ENCODE peak calls at places on chromosomes 2 and 18, in nine cellular contexts. D is left ventricle myocardium inferior, I is dorsolateral prefrontal cortex, N is nephron progenitor cell, Z is right lobe of liver, W is IMR-90, F is transverse colon, U is progenitor cell of endocrine pancreas, P is heart right ventricle. H is an unnamed sample.

GRCh38 chr18:35729971-35730668 is 148.6 kb downstream of the GALNT1 start:
- DNase-seq in D (no peak), I (no peak), N (no peak), Z (no peak), W (no peak), F (no peak), U (no peak), P (no peak), H (no peak)

GRCh38 chr18:56327171-56327885 is 311.1 kb downstream of the TXNL1 start:
- DNase-seq in D (no peak), I (no peak), N (no peak), Z (no peak), W (peak), F (no peak), U (no peak), P (no peak), H (no peak)

GRCh38 chr2:188725981-188726380 is 248.2 kb upstream of the COL3A1 start:
- DNase-seq in D (no peak), I (no peak), N (no peak), Z (no peak), W (peak), F (no peak), U (no peak), P (no peak), H (no peak)

GRCh38 chr2:74067221-74067747 is 80.4 kb downstream of the BOLA3 start:
- DNase-seq in D (no peak), I (no peak), N (no peak), Z (no peak), W (no peak), F (no peak), U (no peak), P (no peak), H (no peak)

GRCh38 chr2:54439582-54439981 is 16.5 kb upstream of the SPTBN1 start:
- DNase-seq in D (no peak), I (no peak), N (no peak), Z (no peak), W (no peak), F (no peak), U (no peak), P (no peak), H (no peak)

GRCh38 chr2:43636616-43637015 is 444 bp upstream of the PLEKHH2 start:
- DNase-seq in D (no peak), I (no peak), N (no peak), Z (no peak), W (no peak), F (no peak), U (no peak), P (no peak), H (no peak)

GRCh38 chr18:46422552-46423055 is 234.4 kb downstream of the LOXHD1 start:
- DNase-seq in D (no peak), I (no peak), N (no peak), Z (no peak), W (no peak), F (no peak), U (no peak), P (no peak), H (no peak)

GRCh38 chr2:95316466-95317122 is 19.4 kb downstream of the KCNIP3 start:
- DNase-seq in D (no peak), I (no peak), N (no peak), Z (no peak), W (peak), F (no peak), U (no peak), P (no peak), H (no peak)

GRCh38 chr2:54952978-54953456 is 97.2 kb downstream of the RTN4 start:
- DNase-seq in D (no peak), I (no peak), N (no peak), Z (no peak), W (no peak), F (no peak), U (no peak), P (no peak), H (no peak)

GRCh38 chr2:209323738-209324137 is 100.1 kb upstream of the MAP2 start:
- DNase-seq in D (no peak), I (no peak), N (no peak), Z (no peak), W (no peak), F (no peak), U (no peak), P (no peak), H (no peak)

GRCh38 chr2:133497261-133497893 is 70.9 kb downstream of the NCKAP5 start:
- DNase-seq in D (no peak), I (no peak), N (no peak), Z (no peak), W (peak), F (no peak), U (no peak), P (no peak), H (no peak)

GRCh38 chr18:46418657-46419260 is 238.3 kb downstream of the LOXHD1 start:
- DNase-seq in D (peak), I (no peak), N (no peak), Z (peak), W (no peak), F (no peak), U (no peak), P (peak), H (no peak)

GRCh38 chr2:95012881-95013550 is 12.5 kb upstream of the MAL start:
- DNase-seq in D (no peak), I (no peak), N (no peak), Z (no peak), W (no peak), F (no peak), U (no peak), P (no peak), H (no peak)

GRCh38 chr18:35620765-35621164 is 39.2 kb downstream of the GALNT1 start:
- DNase-seq in D (no peak), I (no peak), N (no peak), Z (no peak), W (no peak), F (peak), U (no peak), P (peak), H (no peak)

GRCh38 chr2:75558132-75558530 is 2.6 kb downstream of the EVA1A start:
- DNase-seq in D (no peak), I (no peak), N (no peak), Z (no peak), W (no peak), F (no peak), U (no peak), P (no peak), H (no peak)

GRCh38 chr2:203605302-203605701 is 70.2 kb upstream of the RAPH1 start:
- DNase-seq in D (no peak), I (no peak), N (no peak), Z (no peak), W (peak), F (no peak), U (no peak), P (no peak), H (no peak)

GRCh38 chr2:52342458-52342857 is 1310.5 kb upstream of the NRXN1 start:
- DNase-seq in D (no peak), I (no peak), N (no peak), Z (no peak), W (peak), F (no peak), U (no peak), P (no peak), H (no peak)

GRCh38 chr2:200761168-200761715 is 50.5 kb upstream of the BZW1 start:
- DNase-seq in D (no peak), I (no peak), N (no peak), Z (no peak), W (peak), F (no peak), U (no peak), P (no peak), H (no peak)

GRCh38 chr2:12547771-12548170 is 169.0 kb upstream of the TRIB2 start:
- DNase-seq in D (no peak), I (no peak), N (no peak), Z (no peak), W (no peak), F (no peak), U (no peak), P (no peak), H (no peak)

GRCh38 chr2:215556979-215557378 is 121.1 kb upstream of the FN1 start:
- DNase-seq in D (no peak), I (no peak), N (no peak), Z (no peak), W (peak), F (no peak), U (no peak), P (no peak), H (no peak)

GRCh38 chr18:33460681-33461080 is 20.2 kb upstream of the CCDC178 start:
- DNase-seq in D (no peak), I (no peak), N (no peak), Z (no peak), W (no peak), F (no peak), U (no peak), P (no peak), H (no peak)

GRCh38 chr2:188746727-188747126 is 227.4 kb upstream of the COL3A1 start:
- DNase-seq in D (no peak), I (no peak), N (no peak), Z (no peak), W (peak), F (no peak), U (no peak), P (no peak), H (no peak)

GRCh38 chr2:182302174-182302573 is 124.7 kb downstream of the PDE1A start:
- DNase-seq in D (no peak), I (no peak), N (no peak), Z (no peak), W (peak), F (no peak), U (no peak), P (no peak), H (no peak)

GRCh38 chr2:238974510-238975166 is 126.8 kb downstream of the TWIST2 start:
- DNase-seq in D (no peak), I (peak), N (no peak), Z (no peak), W (peak), F (no peak), U (no peak), P (no peak), H (no peak)

GRCh38 chr2:102368461-102369109 is 13.0 kb downstream of the IL18R1 start:
- DNase-seq in D (no peak), I (no peak), N (no peak), Z (no peak), W (no peak), F (no peak), U (no peak), P (no peak), H (no peak)

GRCh38 chr2:86468162-86469033 is 27.2 kb downstream of the KDM3A start:
- DNase-seq in D (no peak), I (no peak), N (no peak), Z (no peak), W (no peak), F (no peak), U (no peak), P (no peak), H (no peak)

GRCh38 chr2:124921221-124921620 is 896.1 kb downstream of the CNTNAP5 start:
- DNase-seq in D (no peak), I (no peak), N (no peak), Z (no peak), W (no peak), F (no peak), U (no peak), P (no peak), H (no peak)

GRCh38 chr2:241877197-241877685 is 7.7 kb downstream of the RTP5 start:
- DNase-seq in D (no peak), I (no peak), N (no peak), Z (no peak), W (no peak), F (no peak), U (no peak), P (no peak), H (no peak)

GRCh38 chr2:218093879-218094278 is 24.8 kb downstream of the RUFY4 start:
- DNase-seq in D (no peak), I (no peak), N (no peak), Z (no peak), W (no peak), F (no peak), U (no peak), P (no peak), H (no peak)

GRCh38 chr2:185012643-185013042 is 414.3 kb downstream of the ZNF804A start:
- DNase-seq in D (no peak), I (no peak), N (no peak), Z (no peak), W (peak), F (no peak), U (no peak), P (no peak), H (no peak)

GRCh38 chr2:105070010-105070865 is 32.4 kb downstream of the MRPS9 start:
- DNase-seq in D (no peak), I (no peak), N (no peak), Z (no peak), W (no peak), F (no peak), U (no peak), P (no peak), H (no peak)

GRCh38 chr2:167183916-167184315 is 295.6 kb downstream of the XIRP2 start:
- DNase-seq in D (no peak), I (no peak), N (no peak), Z (no peak), W (no peak), F (no peak), U (no peak), P (no peak), H (no peak)

GRCh38 chr18:48800877-48801727 is 149.7 kb downstream of the SMAD7 start:
- DNase-seq in D (peak), I (peak), N (no peak), Z (no peak), W (peak), F (peak), U (no peak), P (no peak), H (peak)

GRCh38 chr2:51018145-51018544 is 13.8 kb downstream of the NRXN1 start:
- DNase-seq in D (no peak), I (no peak), N (no peak), Z (no peak), W (no peak), F (no peak), U (no peak), P (no peak), H (no peak)

GRCh38 chr2:19073522-19073921 is 284.9 kb downstream of the OSR1 start:
- DNase-seq in D (peak), I (no peak), N (peak), Z (no peak), W (peak), F (no peak), U (no peak), P (no peak), H (no peak)

GRCh38 chr2:144078802-144079386 is 441.0 kb downstream of the ZEB2 start:
- DNase-seq in D (no peak), I (no peak), N (no peak), Z (no peak), W (no peak), F (no peak), U (no peak), P (no peak), H (no peak)

GRCh38 chr2:161243312-161243711 is 64.9 kb upstream of the PSMD14 start:
- DNase-seq in D (no peak), I (no peak), N (no peak), Z (no peak), W (no peak), F (no peak), U (no peak), P (no peak), H (no peak)

GRCh38 chr2:43073373-43073772 is 153.0 kb downstream of the ZFP36L2 start:
- DNase-seq in D (peak), I (no peak), N (no peak), Z (no peak), W (peak), F (peak), U (no peak), P (peak), H (no peak)

GRCh38 chr2:149410701-149411484 is 80.5 kb downstream of the LYPD6 start:
- DNase-seq in D (no peak), I (no peak), N (no peak), Z (no peak), W (peak), F (no peak), U (no peak), P (no peak), H (no peak)

GRCh38 chr2:208147008-208147407 is 1.1 kb upstream of the CRYGB start:
- DNase-seq in D (no peak), I (no peak), N (no peak), Z (no peak), W (no peak), F (no peak), U (no peak), P (no peak), H (no peak)

GRCh38 chr18:8084160-8084559 is 517.0 kb downstream of the PTPRM start:
- DNase-seq in D (no peak), I (no peak), N (peak), Z (peak), W (peak), F (no peak), U (no peak), P (peak), H (no peak)
- TF ChIP-seq CTCF in D (peak), I (peak), N (peak), Z (peak), W (peak), F (peak), U (peak), P (peak), H (peak)

DNA sequence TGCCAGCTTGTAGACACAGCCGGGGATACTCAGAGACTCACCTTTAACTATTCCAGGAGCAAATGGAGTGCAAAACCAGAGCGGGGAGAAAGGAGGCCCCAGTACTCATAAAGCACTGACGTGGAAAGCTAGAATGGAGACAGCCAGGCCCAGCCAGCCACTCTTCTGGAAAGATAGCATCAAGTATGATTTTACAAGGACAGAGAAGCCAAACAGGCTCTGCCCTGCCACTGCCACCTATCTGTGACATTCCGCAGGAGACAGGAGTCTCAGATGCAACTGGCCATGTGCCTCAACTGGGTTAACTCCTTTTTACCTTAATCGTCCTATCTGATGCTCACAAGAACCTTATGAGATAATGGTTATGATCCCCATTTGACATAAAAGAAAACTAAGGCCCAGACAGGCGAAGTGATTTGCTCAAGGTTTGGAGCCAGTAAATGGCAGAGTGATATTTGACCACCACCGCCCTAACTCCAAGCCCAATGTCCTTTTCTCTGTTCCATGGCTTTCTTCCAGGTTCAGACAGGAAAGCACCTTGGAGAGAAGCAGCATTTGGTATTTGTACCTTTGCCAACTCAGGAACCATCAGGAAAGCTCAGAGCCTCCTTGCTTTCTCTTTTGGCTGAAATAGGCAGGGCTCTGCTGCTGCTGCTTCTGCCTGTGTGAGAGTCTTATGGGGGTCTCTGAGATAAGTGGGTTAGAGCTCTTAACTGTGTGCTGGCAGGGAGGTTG is 15.6 kb downstream of the KIF3C start:
- DNase-seq in D (no peak), I (no peak), N (no peak), Z (no peak), W (no peak), F (no peak), U (no peak), P (no peak), H (no peak)
- TF ChIP-seq CTCF in D (peak), I (no peak), N (no peak), Z (no peak), W (no peak), F (no peak), U (no peak), P (no peak), H (no peak)

DNA sequence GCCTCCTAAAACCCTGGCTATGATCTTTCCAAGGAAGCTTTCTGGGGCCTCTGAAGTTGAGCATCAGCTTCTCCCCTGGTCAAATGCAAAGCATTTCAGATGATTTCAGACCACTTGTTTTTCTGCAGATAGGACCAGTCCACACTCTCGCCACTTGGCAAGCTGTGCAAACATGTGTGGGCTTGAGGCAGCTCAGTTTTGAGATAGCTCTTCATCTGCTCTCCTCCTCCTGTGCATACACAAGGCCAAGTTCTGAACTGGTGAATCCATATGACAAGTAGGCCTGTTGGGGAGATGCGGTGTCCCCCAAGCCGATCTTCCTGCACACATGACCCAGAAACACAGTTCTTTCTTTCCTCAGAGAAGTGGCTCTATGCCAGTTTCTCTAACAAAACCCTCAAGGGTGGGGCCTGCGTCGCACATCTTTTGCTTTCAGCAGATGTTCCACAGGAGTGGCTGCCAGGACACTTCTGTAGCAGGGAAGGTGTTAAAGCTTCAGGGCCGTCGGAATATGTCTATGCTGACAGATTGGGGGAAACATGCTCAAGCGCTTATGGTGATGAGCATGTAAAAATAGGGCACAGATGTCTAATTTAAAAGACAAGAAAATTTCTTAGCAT is 1055.8 kb upstream of the KLHL29 start:
- DNase-seq in D (peak), I (no peak), N (no peak), Z (no peak), W (no peak), F (no peak), U (no peak), P (peak), H (no peak)
- TF ChIP-seq CTCF in D (no peak), I (no peak), N (no peak), Z (no peak), W (no peak), F (no peak), U (no peak), P (no peak), H (no peak)

DNA sequence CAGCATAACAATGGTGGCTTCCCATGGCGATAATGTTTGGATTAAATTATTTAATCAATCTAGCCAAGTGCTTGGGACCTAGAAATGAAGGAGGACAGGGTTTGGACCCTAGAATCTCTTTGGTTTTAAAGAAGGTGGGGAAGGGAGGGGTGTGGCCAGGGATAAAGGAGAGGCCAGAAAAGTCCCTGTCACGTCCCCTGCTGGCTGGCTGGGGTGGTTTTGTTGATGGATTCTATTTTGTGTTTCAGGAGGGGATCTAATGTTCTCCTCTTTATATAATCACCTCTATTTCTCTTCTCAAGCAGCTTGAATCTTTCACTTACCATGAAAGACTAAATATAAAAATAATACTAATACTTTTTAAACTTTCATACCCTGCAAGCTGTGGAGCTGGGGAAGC is 52.6 kb upstream of the GALR1 start:
- DNase-seq in D (no peak), I (no peak), N (no peak), Z (no peak), W (no peak), F (no peak), U (no peak), P (no peak), H (no peak)
- TF ChIP-seq CTCF in D (no peak), I (no peak), N (no peak), Z (no peak), W (peak), F (no peak), U (peak), P (no peak), H (no peak)

GRCh38 chr18:61545281-61546245 is 212.3 kb downstream of the CDH20 start:
- DNase-seq in D (no peak), I (no peak), N (no peak), Z (no peak), W (no peak), F (no peak), U (no peak), P (no peak), H (no peak)

GRCh38 chr18:61544178-61544577 is 210.9 kb downstream of the CDH20 start:
- DNase-seq in D (no peak), I (no peak), N (no peak), Z (no peak), W (no peak), F (no peak), U (no peak), P (no peak), H (no peak)

GRCh38 chr18:61542596-61542995 is 209.4 kb downstream of the CDH20 start:
- DNase-seq in D (no peak), I (no peak), N (no peak), Z (no peak), W (no peak), F (no peak), U (no peak), P (no peak), H (no peak)

GRCh38 chr18:61541673-61542072 is 208.4 kb downstream of the CDH20 start:
- DNase-seq in D (no peak), I (no peak), N (no peak), Z (no peak), W (peak), F (no peak), U (no peak), P (no peak), H (no peak)

DNA sequence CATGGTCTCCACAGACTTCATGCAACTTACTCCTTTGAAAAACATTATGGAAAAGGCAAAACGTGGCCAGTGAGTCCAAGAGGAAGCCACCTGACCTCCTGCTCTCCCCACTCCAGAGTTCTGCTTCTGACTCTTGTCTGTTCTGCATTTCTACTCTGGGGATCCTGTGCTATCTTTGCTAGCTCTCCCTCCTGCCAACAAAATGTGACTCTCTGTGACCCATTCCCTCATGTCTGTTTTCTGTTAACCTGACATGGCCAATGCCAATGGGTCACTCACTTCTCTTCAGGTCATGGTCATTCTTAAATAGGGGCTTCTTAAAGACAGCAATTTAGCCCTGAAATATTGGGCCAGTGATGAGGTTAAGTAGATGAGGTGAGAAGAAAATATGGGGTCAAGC is 210.3 kb downstream of the CDH20 start:
- DNase-seq in D (no peak), I (no peak), N (no peak), Z (no peak), W (no peak), F (no peak), U (no peak), P (no peak), H (no peak)
- TF ChIP-seq CTCF in D (no peak), I (no peak), N (no peak), Z (no peak), W (no peak), F (no peak), U (no peak), P (no peak), H (no peak)